ENCODE peak calls at places on chromosomes 12 and 14, in five cellular contexts. S, U, H, Z and N are unnamed samples.

GRCh38 chr14:94313991-94314655 is 9.0 kb downstream of the SERPINA6 start:
- DNase-seq in Z (no peak), S (no peak), H (no peak), U (no peak), N (no peak)

GRCh38 chr12:12449533-12450025 is 92.7 kb downstream of the BORCS5 start:
- DNase-seq in H (no peak), U (peak), Z (no peak), S (no peak), N (no peak)

GRCh38 chr12:9030776-9031175 is 41.4 kb downstream of the KLRG1 start:
- DNase-seq in S (no peak), H (no peak), Z (no peak), U (no peak), N (no peak)

GRCh38 chr12:9112076-9112853 is 3.5 kb downstream of the A2M start:
- DNase-seq in U (no peak), Z (no peak), H (no peak), S (no peak), N (no peak)

GRCh38 chr14:31806249-31806648 is 245.0 kb downstream of the NUBPL start:
- DNase-seq in S (no peak), U (no peak), Z (no peak), H (no peak), N (no peak)

GRCh38 chr14:61315288-61315687 is 6.1 kb upstream of the PRKCH start:
- DNase-seq in H (no peak), S (no peak), U (no peak), Z (no peak), N (no peak)

GRCh38 chr12:15897433-15897832 is 13.7 kb upstream of the DERA start:
- DNase-seq in U (no peak), S (no peak), H (no peak), Z (no peak), N (no peak)

GRCh38 chr14:102723650-102724049 is 53.6 kb upstream of the TRAF3 start:
- DNase-seq in Z (no peak), S (no peak), U (no peak), H (no peak), N (no peak)

GRCh38 chr14:103626150-103626850 is 2.7 kb upstream of the KLC1 start:
- DNase-seq in S (no peak), H (no peak), Z (no peak), U (peak), N (no peak)

GRCh38 chr12:124340080-124340900 is 45.4 kb downstream of the RFLNA start:
- DNase-seq in Z (no peak), H (no peak), S (no peak), U (no peak), N (no peak)

GRCh38 chr14:102026934-102027333 is 59.9 kb downstream of the HSP90AA1 start:
- DNase-seq in Z (no peak), S (no peak), U (no peak), H (no peak), N (no peak)

GRCh38 chr12:110756611-110757010 is 13.9 kb upstream of the PPP1CC start:
- DNase-seq in U (no peak), H (no peak), Z (no peak), S (no peak), N (no peak)

GRCh38 chr12:69099201-69099837 is 140.1 kb upstream of the CPSF6 start:
- DNase-seq in U (no peak), H (no peak), Z (no peak), S (peak), N (no peak)

GRCh38 chr14:28767851-28768548 is 1.4 kb downstream of the FOXG1 start:
- DNase-seq in Z (no peak), H (no peak), S (peak), U (no peak), N (no peak)

GRCh38 chr14:55609681-55610080 is 29.7 kb downstream of the KTN1 start:
- DNase-seq in H (no peak), Z (no peak), U (peak), S (no peak), N (no peak)

GRCh38 chr12:95204141-95204866 is 13.0 kb downstream of the FGD6 start:
- DNase-seq in U (no peak), H (peak), S (peak), Z (peak), N (no peak)

GRCh38 chr12:29783773-29784666 is at the start of gene TMTC1:
- DNase-seq in H (no peak), U (no peak), Z (peak), S (no peak), N (no peak)

GRCh38 chr12:97837401-97837800 is 374.8 kb downstream of the RMST start:
- DNase-seq in Z (no peak), H (no peak), U (no peak), S (no peak), N (no peak)

GRCh38 chr12:54587315-54587821 is 1.1 kb downstream of the PPP1R1A start:
- DNase-seq in H (no peak), Z (no peak), U (peak), S (no peak), N (no peak)

GRCh38 chr14:65631040-65631439 is 218.5 kb downstream of the FUT8 start:
- DNase-seq in Z (no peak), S (no peak), H (no peak), U (no peak), N (peak)

GRCh38 chr12:39401459-39401858 is 41.5 kb downstream of the KIF21A start:
- DNase-seq in Z (no peak), S (no peak), H (no peak), U (no peak), N (no peak)

GRCh38 chr12:119710941-119711551 is 43.1 kb downstream of the PRKAB1 start:
- DNase-seq in U (no peak), S (no peak), Z (no peak), H (no peak), N (no peak)

GRCh38 chr12:57724936-57725740 is 13.4 kb downstream of the AGAP2 start:
- DNase-seq in S (no peak), U (no peak), Z (no peak), H (no peak), N (no peak)

GRCh38 chr12:32739279-32739678 is 16.4 kb downstream of the YARS2 start:
- DNase-seq in U (no peak), S (no peak), H (no peak), Z (no peak), N (no peak)

GRCh38 chr14:90398841-90399540 is 2.2 kb downstream of the CALM1 start:
- DNase-seq in S (no peak), H (no peak), U (no peak), Z (no peak), N (no peak)

GRCh38 chr12:66066071-66066928 is 64.2 kb downstream of the LLPH start:
- DNase-seq in H (no peak), U (peak), Z (no peak), S (no peak), N (peak)

GRCh38 chr14:101891471-101891870 is 72.9 kb upstream of the DYNC1H1 start:
- DNase-seq in H (no peak), Z (no peak), U (no peak), S (no peak), N (no peak)

GRCh38 chr12:104272938-104273337 is 30.6 kb upstream of the EID3 start:
- DNase-seq in U (no peak), S (no peak), H (no peak), Z (no peak), N (no peak)

DNA sequence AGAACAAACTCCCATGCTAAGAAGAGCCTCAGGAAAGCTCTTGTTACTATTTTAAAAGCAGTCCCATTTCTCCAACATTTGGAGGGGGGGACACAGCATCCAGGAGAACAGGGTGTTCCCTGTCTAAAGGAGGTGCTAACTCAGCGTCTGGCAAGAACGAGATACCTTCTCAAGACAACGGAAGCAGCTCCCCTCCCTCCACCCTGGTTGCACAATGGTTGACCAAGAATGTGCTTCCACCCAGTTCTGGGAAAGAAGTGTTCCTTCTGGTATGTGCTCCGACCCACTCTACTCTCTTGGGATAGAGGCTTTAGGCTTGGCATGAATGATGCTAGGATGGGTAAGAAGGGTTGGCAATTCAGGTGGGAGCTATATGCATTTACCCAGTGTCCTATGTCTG is 1.5 kb upstream of the KRT6A start:
- DNase-seq in Z (no peak), S (no peak), H (no peak), U (no peak), N (no peak)
- H3K4me2 ChIP-seq in Z (no peak), S (no peak), H (peak), U (no peak), N (no peak)

DNA sequence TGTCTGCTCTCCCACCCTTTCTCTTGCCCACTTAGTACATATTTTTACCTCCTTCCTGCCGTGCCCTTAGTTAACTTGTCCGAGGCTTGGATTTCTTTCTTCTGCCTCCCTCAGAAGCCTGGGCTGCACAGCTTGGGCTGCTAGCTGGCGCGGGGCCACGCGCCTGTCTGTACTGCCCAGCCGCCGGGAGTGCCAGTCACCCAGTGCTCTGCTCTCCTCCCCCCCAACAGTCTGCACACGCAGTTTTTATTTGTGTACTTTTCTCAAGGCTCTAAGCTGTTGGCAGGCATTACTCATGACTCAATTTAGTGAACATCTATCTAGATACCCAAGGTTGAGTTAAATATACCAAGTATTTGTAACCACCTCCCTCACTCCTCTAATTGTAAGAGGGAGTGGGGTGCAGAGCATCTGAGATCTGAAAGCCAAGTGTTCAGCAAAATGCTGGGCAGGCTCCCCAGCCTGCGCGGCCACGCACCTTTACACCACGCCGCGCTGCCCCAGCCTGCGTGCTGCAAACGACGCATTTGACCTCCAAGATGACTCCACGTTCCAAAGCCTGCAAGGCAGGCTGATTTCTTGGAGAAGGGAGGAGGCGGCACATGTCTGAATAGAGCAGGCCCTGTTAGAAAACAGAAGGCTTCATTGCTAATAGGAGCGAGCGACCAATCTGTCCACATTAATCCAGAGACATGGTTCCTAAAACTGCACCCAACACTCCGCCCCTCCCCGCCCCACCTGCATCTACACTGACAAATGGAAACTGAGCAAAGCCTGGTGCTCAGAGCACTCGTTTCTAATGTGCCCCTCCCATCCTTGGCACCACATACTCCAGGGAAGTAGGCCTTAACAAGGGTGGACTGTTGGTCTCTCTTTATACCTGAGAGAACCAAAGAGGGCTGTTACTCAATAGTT is 18.2 kb upstream of the CACNA2D4 start:
- DNase-seq in U (no peak), S (no peak), Z (no peak), H (no peak), N (no peak)
- TF ChIP-seq ZNF274 in U (no peak), S (no peak), Z (no peak), H (no peak), N (no peak)

GRCh38 chr12:51080136-51080535 is 3.3 kb downstream of the CSRNP2 start:
- DNase-seq in H (no peak), Z (no peak), S (no peak), U (no peak), N (no peak)
- H3K4me2 ChIP-seq in H (no peak), Z (no peak), S (no peak), U (no peak), N (no peak)

GRCh38 chr12:71019282-71019831 is 98.8 kb upstream of the PTPRR start:
- DNase-seq in S (no peak), Z (no peak), H (no peak), U (no peak), N (no peak)
- TF ChIP-seq ZNF274 in S (no peak), Z (no peak), H (no peak), U (no peak), N (no peak)

GRCh38 chr14:100645200-100645985 is 58.2 kb upstream of the BEGAIN start:
- DNase-seq in U (peak), H (peak), S (peak), Z (peak), N (peak)
- H3K4me2 ChIP-seq in U (peak), H (peak), S (peak), Z (no peak), N (no peak)

DNA sequence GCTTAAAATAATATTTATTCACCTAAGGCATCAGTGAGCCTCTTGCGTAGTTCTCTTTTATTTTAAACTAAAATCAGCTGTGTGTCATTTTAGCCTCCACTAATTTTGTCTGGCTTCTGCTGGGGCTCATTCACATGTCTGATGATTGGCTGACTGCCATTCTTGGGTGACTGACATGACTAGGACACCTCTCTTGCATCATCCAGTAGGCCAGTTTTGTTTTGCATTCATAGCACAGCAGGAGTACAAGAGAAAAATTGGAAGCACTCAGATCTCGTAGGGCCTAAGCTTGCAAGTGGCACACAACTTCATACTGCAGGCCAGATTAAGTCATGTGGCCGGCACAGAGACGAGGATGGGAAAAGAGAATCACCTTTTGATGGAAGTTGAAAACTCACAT is 1226.5 kb downstream of the GALC start:
- DNase-seq in Z (no peak), S (no peak), H (no peak), U (peak), N (no peak)
- TF ChIP-seq ZNF274 in Z (no peak), S (no peak), H (no peak), U (no peak), N (no peak)